ENCODE peak calls at places on chromosomes 4 and X, in five cellular contexts. One of them, this sample, is unnamed.

GRCh38 chr4:128600410-128600809 is 209.1 kb upstream of the JADE1 start:
- DNase-seq in AML-193: no peak
- DNase-seq in amygdala: peak
- DNase-seq in tibial nerve: no peak
- DNase-seq in tibial artery: no peak
- DNase-seq in this sample: peak

GRCh38 chrX:66013195-66013816 is 26.6 kb downstream of the VSIG4 start:
- DNase-seq in AML-193: peak
- DNase-seq in amygdala: no peak
- DNase-seq in tibial nerve: no peak
- DNase-seq in tibial artery: no peak
- DNase-seq in this sample: no peak

GRCh38 chr4:7398104-7398423 is 36.7 kb downstream of the PSAPL1 start:
- DNase-seq in AML-193: no peak
- DNase-seq in amygdala: no peak
- DNase-seq in tibial nerve: no peak
- DNase-seq in tibial artery: peak
- DNase-seq in this sample: peak

GRCh38 chr4:36758312-36758690 is 476.9 kb downstream of the DTHD1 start:
- DNase-seq in AML-193: no peak
- DNase-seq in amygdala: no peak
- DNase-seq in tibial nerve: no peak
- DNase-seq in tibial artery: no peak
- DNase-seq in this sample: no peak

GRCh38 chrX:134782796-134783195 is 124.5 kb upstream of the PLAC1 start:
- DNase-seq in AML-193: peak
- DNase-seq in amygdala: no peak
- DNase-seq in tibial nerve: no peak
- DNase-seq in tibial artery: no peak
- DNase-seq in this sample: no peak

GRCh38 chr4:101337688-101338087 is 9.6 kb downstream of the PPP3CA start:
- DNase-seq in AML-193: no peak
- DNase-seq in amygdala: no peak
- DNase-seq in tibial nerve: no peak
- DNase-seq in tibial artery: no peak
- DNase-seq in this sample: no peak

GRCh38 chr4:139692300-139693012 is 26.8 kb downstream of the MGST2 start:
- DNase-seq in AML-193: peak
- DNase-seq in amygdala: no peak
- DNase-seq in tibial nerve: no peak
- DNase-seq in tibial artery: no peak
- DNase-seq in this sample: no peak

GRCh38 chr4:139582044-139582443 is 26.0 kb upstream of the SETD7 start:
- DNase-seq in AML-193: no peak
- DNase-seq in amygdala: no peak
- DNase-seq in tibial nerve: no peak
- DNase-seq in tibial artery: no peak
- DNase-seq in this sample: no peak

GRCh38 chrX:102712216-102712966 is at the start of gene GPRASP2:
- DNase-seq in AML-193: no peak
- DNase-seq in amygdala: peak
- DNase-seq in tibial nerve: no peak
- DNase-seq in tibial artery: peak
- DNase-seq in this sample: peak

GRCh38 chrX:9866633-9867032 is 80.4 kb downstream of the SHROOM2 start:
- DNase-seq in AML-193: no peak
- DNase-seq in amygdala: no peak
- DNase-seq in tibial nerve: no peak
- DNase-seq in tibial artery: no peak
- DNase-seq in this sample: peak

GRCh38 chr4:101086801-101087586 is 260.3 kb downstream of the PPP3CA start:
- DNase-seq in AML-193: no peak
- DNase-seq in amygdala: no peak
- DNase-seq in tibial nerve: no peak
- DNase-seq in tibial artery: no peak
- DNase-seq in this sample: no peak

GRCh38 chr4:164396439-164396838 is 357.5 kb upstream of the SMIM31 start:
- DNase-seq in AML-193: no peak
- DNase-seq in amygdala: no peak
- DNase-seq in tibial nerve: no peak
- DNase-seq in tibial artery: no peak
- DNase-seq in this sample: no peak

GRCh38 chr4:23775694-23776093 is 114.2 kb downstream of the PPARGC1A start:
- DNase-seq in AML-193: no peak
- DNase-seq in amygdala: no peak
- DNase-seq in tibial nerve: no peak
- DNase-seq in tibial artery: no peak
- DNase-seq in this sample: no peak

GRCh38 chr4:165810726-165811125 is 62.3 kb upstream of the TLL1 start:
- DNase-seq in AML-193: no peak
- DNase-seq in amygdala: no peak
- DNase-seq in tibial nerve: no peak
- DNase-seq in tibial artery: no peak
- DNase-seq in this sample: no peak

GRCh38 chr4:11446156-11446811 is 17.6 kb upstream of the HS3ST1 start:
- DNase-seq in AML-193: no peak
- DNase-seq in amygdala: no peak
- DNase-seq in tibial nerve: no peak
- DNase-seq in tibial artery: no peak
- DNase-seq in this sample: no peak

GRCh38 chr4:147736458-147736857 is 4.6 kb downstream of the ARHGAP10 start:
- DNase-seq in AML-193: no peak
- DNase-seq in amygdala: no peak
- DNase-seq in tibial nerve: no peak
- DNase-seq in tibial artery: no peak
- DNase-seq in this sample: no peak

GRCh38 chrX:12946838-12947544 is 27.9 kb upstream of the TMSB4X start:
- DNase-seq in AML-193: peak
- DNase-seq in amygdala: peak
- DNase-seq in tibial nerve: peak
- DNase-seq in tibial artery: peak
- DNase-seq in this sample: peak

GRCh38 chr4:155474758-155475157 is 98.0 kb upstream of the MAP9 start:
- DNase-seq in AML-193: no peak
- DNase-seq in amygdala: no peak
- DNase-seq in tibial nerve: no peak
- DNase-seq in tibial artery: no peak
- DNase-seq in this sample: no peak

This sample was measured in uterus.